ENCODE peak calls at places on chromosomes 7 and 10, in nine cellular contexts. B is gastrocnemius medialis; X is Karpas-422; F is A549; K is CD8-positive, alpha-beta T cell; D is upper lobe of left lung; C is dorsolateral prefrontal cortex; I is heart right ventricle; Q is naive thymus-derived CD4-positive, alpha-beta T cell. Y is an unnamed sample.

GRCh38 chr7:86928308-86928707 is 131.1 kb downstream of the ELAPOR2 start:
- DNase-seq in Q (no peak), X (no peak), F (no peak), C (no peak), I (no peak), D (peak), B (no peak), K (no peak), Y (no peak)

GRCh38 chr7:149765399-149766121 is 7.8 kb downstream of the ZNF467 start:
- DNase-seq in C (no peak), F (no peak), I (no peak), B (no peak), Q (no peak), X (no peak), D (no peak), K (no peak), Y (no peak)

GRCh38 chr10:124640538-124641231 is 103.5 kb downstream of the FAM53B start:
- DNase-seq in X (no peak), Q (no peak), B (no peak), C (no peak), K (no peak), D (peak), F (no peak), I (no peak), Y (no peak)

GRCh38 chr7:45511721-45512422 is 62.3 kb upstream of the ADCY1 start:
- DNase-seq in X (no peak), D (no peak), F (no peak), B (no peak), Q (no peak), K (no peak), C (no peak), I (no peak), Y (no peak)

GRCh38 chr7:121126801-121127534 is 138.5 kb downstream of the CPED1 start:
- DNase-seq in D (no peak), B (no peak), K (no peak), F (peak), X (peak), Q (no peak), C (no peak), I (no peak), Y (peak)

GRCh38 chr10:94217431-94217830 is 145.3 kb downstream of the NOC3L start:
- DNase-seq in Q (no peak), C (no peak), D (no peak), I (no peak), F (no peak), B (no peak), K (no peak), X (no peak), Y (peak)

GRCh38 chr7:78794101-78794500 is 659.4 kb downstream of the MAGI2 start:
- DNase-seq in F (no peak), X (no peak), I (no peak), Q (no peak), B (no peak), K (no peak), D (no peak), C (no peak), Y (no peak)

GRCh38 chr7:70215491-70215890 is 617.2 kb downstream of the AUTS2 start:
- DNase-seq in X (no peak), C (no peak), I (no peak), K (no peak), D (no peak), F (no peak), Q (no peak), B (no peak), Y (peak)

GRCh38 chr10:64573625-64574325 is 1052.6 kb downstream of the REEP3 start:
- DNase-seq in D (no peak), X (no peak), I (no peak), C (no peak), K (no peak), F (no peak), B (no peak), Q (no peak), Y (no peak)

GRCh38 chr7:93212881-93213280 is 13.4 kb downstream of the HEPACAM2 start:
- DNase-seq in Q (no peak), D (no peak), K (no peak), X (no peak), B (no peak), C (no peak), F (no peak), I (no peak), Y (no peak)

GRCh38 chr7:77409005-77409738 is 7.0 kb downstream of the GSAP start:
- DNase-seq in K (no peak), I (no peak), Q (no peak), X (no peak), B (no peak), D (no peak), C (no peak), F (peak), Y (peak)

GRCh38 chr7:99928994-99929729 is at the start of gene GJC3:
- DNase-seq in Q (peak), F (peak), C (peak), D (peak), X (peak), K (peak), I (peak), B (no peak), Y (peak)

GRCh38 chr7:39073432-39073831 is 95.7 kb downstream of the POU6F2 start:
- DNase-seq in Q (no peak), K (no peak), B (no peak), X (no peak), F (no peak), C (no peak), I (no peak), D (peak), Y (no peak)

DNA sequence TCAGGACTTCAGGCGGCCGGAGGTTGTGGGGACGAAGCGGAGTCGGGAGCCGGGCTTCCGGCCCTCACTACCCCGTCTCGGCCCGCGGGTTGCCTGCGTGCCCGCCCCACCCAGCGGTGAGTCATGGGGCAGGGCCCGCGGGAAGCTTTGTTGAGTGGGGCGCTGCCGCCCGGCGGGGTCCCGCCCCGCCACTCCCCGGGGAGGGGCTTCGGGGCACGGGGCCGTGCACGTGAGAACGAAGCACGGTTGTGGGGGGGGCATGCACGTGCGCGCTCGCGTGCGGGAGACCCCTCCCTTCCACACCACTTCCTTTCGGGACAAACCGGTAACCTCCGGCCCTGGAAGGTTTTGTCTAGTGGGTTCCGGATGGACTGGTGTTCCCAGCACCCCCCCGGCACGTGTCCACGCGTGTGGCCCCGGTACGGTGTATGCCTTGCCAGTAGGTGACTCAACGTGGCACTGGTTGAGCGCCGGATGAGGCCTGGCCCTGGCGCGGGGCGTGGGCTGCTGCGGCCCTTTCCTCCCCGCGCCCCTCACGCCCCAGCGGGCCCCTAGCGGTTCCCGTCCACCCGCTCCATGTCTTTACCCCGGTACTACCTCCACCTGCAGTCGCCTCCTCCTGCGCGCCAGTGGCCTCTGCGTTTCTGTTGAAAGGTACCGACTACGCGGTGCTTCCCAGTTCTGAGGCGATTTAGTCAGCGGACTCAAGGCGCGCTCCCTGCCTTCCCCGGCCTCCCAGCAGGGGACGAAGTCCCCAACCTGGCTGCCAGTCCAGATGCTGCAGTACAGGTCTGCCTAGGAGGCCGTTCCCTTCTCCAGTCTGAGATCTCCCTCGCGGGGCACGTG is 3.1 kb downstream of the ADIRF start:
- DNase-seq in B (peak), X (no peak), D (peak), I (peak), Q (peak), K (peak), F (peak), C (no peak), Y (peak)
- H3K27ac ChIP-seq in B (peak), X (no peak), D (peak), I (peak), Q (peak), K (peak), F (peak), C (peak), Y (peak)

DNA sequence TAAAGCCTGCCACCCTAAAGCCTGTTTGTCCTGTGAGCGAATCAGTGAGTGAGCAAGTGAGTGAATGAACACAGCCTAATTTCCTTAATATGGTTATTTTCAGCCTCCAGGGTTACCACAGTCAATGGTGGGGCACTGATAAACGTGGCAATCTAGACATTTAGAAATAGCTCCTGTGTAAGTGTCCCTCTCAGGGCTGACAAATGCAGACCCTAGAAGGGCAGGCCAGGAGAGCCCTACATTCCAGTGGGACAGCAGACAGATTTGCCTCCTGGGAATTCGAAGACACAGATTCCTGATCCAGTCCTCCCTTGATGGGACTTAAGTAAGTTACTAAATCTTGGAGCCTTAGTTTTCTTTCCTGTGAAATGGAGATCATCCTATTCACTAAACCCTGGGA is 54.6 kb upstream of the TM9SF3 start:
- DNase-seq in I (no peak), X (peak), C (no peak), D (no peak), Q (no peak), F (no peak), K (no peak), B (no peak), Y (no peak)
- H3K27ac ChIP-seq in I (no peak), X (peak), C (no peak), D (no peak), Q (no peak), F (no peak), K (no peak), B (no peak), Y (no peak)

GRCh38 chr7:516606-517456 is 2.8 kb downstream of the PDGFA start:
- DNase-seq in I (no peak), C (no peak), D (no peak), K (no peak), X (no peak), F (peak), B (peak), Q (no peak), Y (peak)
- H3K27ac ChIP-seq in I (peak), C (peak), D (peak), K (no peak), X (no peak), F (peak), B (peak), Q (no peak), Y (peak)

GRCh38 chr7:30460246-30460633 is 18.3 kb downstream of the NOD1 start:
- DNase-seq in I (no peak), C (no peak), D (no peak), B (no peak), K (no peak), F (no peak), Q (no peak), X (no peak), Y (no peak)
- H3K27ac ChIP-seq in I (no peak), C (no peak), D (peak), B (peak), K (no peak), F (peak), Q (no peak), X (no peak), Y (peak)

GRCh38 chr10:25177093-25177753 is 2.4 kb downstream of the GPR158 start:
- DNase-seq in Q (no peak), B (no peak), D (no peak), X (no peak), F (no peak), C (no peak), I (no peak), K (no peak), Y (no peak)

GRCh38 chr10:25175527-25176420 is 973 bp downstream of the GPR158 start:
- DNase-seq in F (no peak), D (peak), Q (no peak), B (no peak), C (peak), I (no peak), X (no peak), K (no peak), Y (peak)

GRCh38 chr10:25177754-25178135 is 2.9 kb downstream of the GPR158 start:
- DNase-seq in B (no peak), Q (no peak), X (no peak), F (no peak), C (no peak), K (no peak), I (no peak), D (no peak), Y (no peak)

GRCh38 chr10:25176421-25176968 is 1.7 kb downstream of the GPR158 start:
- DNase-seq in B (no peak), I (no peak), D (no peak), X (no peak), K (no peak), F (no peak), C (peak), Q (no peak), Y (no peak)

GRCh38 chr10:25174461-25175230 is at the start of gene GPR158:
- DNase-seq in B (peak), D (peak), I (peak), X (no peak), Q (peak), C (peak), K (peak), F (peak), Y (peak)
- H3K27ac ChIP-seq in B (no peak), D (no peak), I (no peak), X (no peak), Q (no peak), C (peak), K (no peak), F (no peak), Y (no peak)

GRCh38 chr10:21517983-21518628 is 7.4 kb downstream of the SKIDA1 start:
- DNase-seq in X (peak), B (no peak), Q (no peak), C (no peak), D (no peak), F (peak), K (no peak), I (no peak), Y (peak)
- H3K27ac ChIP-seq in X (no peak), B (peak), Q (no peak), C (peak), D (peak), F (peak), K (no peak), I (peak), Y (peak)

GRCh38 chr10:110845372-110845755 is 26.4 kb upstream of the PDCD4 start:
- DNase-seq in C (no peak), F (no peak), X (no peak), D (no peak), Q (no peak), I (no peak), B (no peak), K (no peak), Y (no peak)

GRCh38 chr10:110843031-110843430 is 28.7 kb upstream of the PDCD4 start:
- DNase-seq in F (no peak), B (no peak), K (peak), X (peak), Q (peak), C (no peak), I (no peak), D (no peak), Y (no peak)

GRCh38 chr10:110845756-110846620 is 25.7 kb upstream of the PDCD4 start:
- DNase-seq in F (peak), I (no peak), D (no peak), X (no peak), C (no peak), B (no peak), Q (no peak), K (no peak), Y (no peak)

GRCh38 chr10:110843796-110844616 is 27.7 kb upstream of the PDCD4 start:
- DNase-seq in C (no peak), K (no peak), B (no peak), D (no peak), Q (no peak), I (no peak), F (no peak), X (no peak), Y (no peak)

GRCh38 chr10:110844617-110844881 is 27.2 kb upstream of the PDCD4 start:
- DNase-seq in D (no peak), K (no peak), B (no peak), F (no peak), X (no peak), C (no peak), I (no peak), Q (no peak), Y (no peak)
- H3K27ac ChIP-seq in D (no peak), K (no peak), B (no peak), F (no peak), X (no peak), C (no peak), I (no peak), Q (no peak), Y (no peak)

GRCh38 chr7:153529100-153529499 is 523.1 kb upstream of the DPP6 start:
- DNase-seq in F (no peak), C (no peak), Q (no peak), B (no peak), I (no peak), K (no peak), D (no peak), X (no peak), Y (no peak)

GRCh38 chr7:153523320-153524015 is 528.7 kb upstream of the DPP6 start:
- DNase-seq in Q (no peak), D (no peak), K (no peak), B (no peak), X (no peak), C (no peak), I (no peak), F (no peak), Y (no peak)

GRCh38 chr7:153522261-153522660 is 529.9 kb upstream of the DPP6 start:
- DNase-seq in F (no peak), X (no peak), B (no peak), Q (no peak), K (no peak), C (no peak), I (no peak), D (no peak), Y (no peak)

GRCh38 chr7:153521370-153521769 is 530.8 kb upstream of the DPP6 start:
- DNase-seq in K (no peak), D (no peak), B (no peak), I (no peak), Q (no peak), C (no peak), X (no peak), F (no peak), Y (no peak)

GRCh38 chr7:153524070-153524601 is 528.1 kb upstream of the DPP6 start:
- DNase-seq in X (no peak), Q (no peak), I (peak), C (no peak), D (no peak), B (no peak), F (no peak), K (no peak), Y (no peak)
- H3K27ac ChIP-seq in X (no peak), Q (no peak), I (peak), C (no peak), D (no peak), B (no peak), F (no peak), K (no peak), Y (no peak)

Y was measured in fibroblast of lung.